ENCODE peak calls at places on chromosomes 6 and 20, in eight cellular contexts. One of them, this sample, is unnamed. For H3K36me3, the result is how much of the 10 kb centered on the place peaks cover.

GRCh38 chr6:37602360-37602759 is 95.3 kb downstream of the MDGA1 start:
- DNase-seq in spleen: no peak
- DNase-seq in heart left ventricle: no peak
- DNase-seq in uterus: no peak
- DNase-seq in breast epithelium: no peak
- DNase-seq in ovary: no peak
- DNase-seq in vagina: no peak
- DNase-seq in HepG2: no peak
- DNase-seq in this sample: no peak

GRCh38 chr20:8721098-8721497 is 347.8 kb upstream of the PLCB4 start:
- DNase-seq in spleen: no peak
- DNase-seq in heart left ventricle: peak
- DNase-seq in uterus: no peak
- DNase-seq in breast epithelium: peak
- DNase-seq in ovary: no peak
- DNase-seq in vagina: no peak
- DNase-seq in HepG2: peak
- DNase-seq in this sample: peak

GRCh38 chr20:21498646-21499045 is 15.2 kb downstream of the NKX2-2 start:
- DNase-seq in spleen: no peak
- DNase-seq in heart left ventricle: no peak
- DNase-seq in uterus: no peak
- DNase-seq in breast epithelium: no peak
- DNase-seq in ovary: no peak
- DNase-seq in vagina: peak
- DNase-seq in HepG2: no peak
- DNase-seq in this sample: no peak

GRCh38 chr6:127999032-127999431 is 98.2 kb upstream of the THEMIS start:
- DNase-seq in spleen: no peak
- DNase-seq in heart left ventricle: no peak
- DNase-seq in uterus: no peak
- DNase-seq in breast epithelium: no peak
- DNase-seq in ovary: no peak
- DNase-seq in vagina: no peak
- DNase-seq in HepG2: no peak
- DNase-seq in this sample: no peak

GRCh38 chr6:91155129-91155528 is 568.3 kb upstream of the MAP3K7 start:
- DNase-seq in spleen: no peak
- DNase-seq in heart left ventricle: no peak
- DNase-seq in uterus: no peak
- DNase-seq in breast epithelium: no peak
- DNase-seq in ovary: no peak
- DNase-seq in vagina: no peak
- DNase-seq in HepG2: no peak
- DNase-seq in this sample: no peak

GRCh38 chr6:157089258-157089657 is 234.1 kb downstream of the TMEM242 start:
- DNase-seq in spleen: no peak
- DNase-seq in heart left ventricle: no peak
- DNase-seq in uterus: no peak
- DNase-seq in breast epithelium: no peak
- DNase-seq in ovary: no peak
- DNase-seq in vagina: no peak
- DNase-seq in HepG2: peak
- DNase-seq in this sample: no peak

GRCh38 chr6:18209539-18210197 is 54.4 kb downstream of the KDM1B start:
- DNase-seq in spleen: no peak
- DNase-seq in heart left ventricle: no peak
- DNase-seq in uterus: no peak
- DNase-seq in breast epithelium: no peak
- DNase-seq in ovary: no peak
- DNase-seq in vagina: no peak
- DNase-seq in HepG2: peak
- DNase-seq in this sample: no peak

GRCh38 chr20:53050338-53050737 is 78.2 kb downstream of the TSHZ2 start:
- DNase-seq in spleen: no peak
- DNase-seq in heart left ventricle: no peak
- DNase-seq in uterus: no peak
- DNase-seq in breast epithelium: no peak
- DNase-seq in ovary: no peak
- DNase-seq in vagina: no peak
- DNase-seq in HepG2: no peak
- DNase-seq in this sample: no peak

GRCh38 chr20:63552481-63553249 is 1.3 kb upstream of the FNDC11 start:
- DNase-seq in spleen: no peak
- DNase-seq in heart left ventricle: no peak
- DNase-seq in uterus: no peak
- DNase-seq in breast epithelium: no peak
- DNase-seq in ovary: no peak
- DNase-seq in vagina: no peak
- DNase-seq in HepG2: no peak
- DNase-seq in this sample: no peak

DNA sequence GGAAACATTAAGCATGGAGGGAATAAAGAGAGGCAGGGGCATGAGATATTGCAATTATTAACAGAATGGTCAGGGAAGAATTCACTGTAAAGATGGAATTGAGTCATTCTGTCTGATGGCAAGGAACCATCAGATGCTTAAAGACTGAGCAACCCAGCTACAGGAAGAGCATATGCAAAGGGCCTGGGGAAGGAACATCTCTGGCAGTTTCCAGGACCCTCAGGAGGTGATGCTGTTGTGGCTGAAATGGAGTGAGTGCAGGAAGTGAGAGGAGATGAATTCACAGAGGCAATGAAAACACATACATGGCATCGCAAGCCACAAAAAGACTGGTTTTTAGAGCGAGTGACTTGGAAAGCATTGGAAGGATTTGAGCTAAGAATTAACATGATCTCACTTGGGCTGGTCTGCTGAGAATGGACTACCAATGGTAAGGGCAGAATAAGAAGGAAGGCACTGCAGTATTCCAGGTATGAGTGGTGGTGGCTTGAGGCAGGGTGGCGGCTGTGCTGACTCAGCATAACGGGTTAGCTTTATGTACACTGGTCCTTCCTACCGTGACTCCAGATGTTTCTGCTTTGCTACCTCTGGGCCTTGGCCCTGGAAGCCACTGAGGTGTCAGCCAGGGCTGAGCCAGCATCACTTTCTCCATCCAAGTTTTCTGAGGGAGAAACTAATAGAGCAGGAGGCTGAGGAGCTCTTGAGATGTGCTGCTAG is 13.1 kb upstream of the BTN3A3 start:
- DNase-seq in spleen: no peak
- DNase-seq in heart left ventricle: no peak
- DNase-seq in uterus: no peak
- DNase-seq in breast epithelium: no peak
- DNase-seq in ovary: no peak
- DNase-seq in vagina: no peak
- DNase-seq in HepG2: no peak
- DNase-seq in this sample: no peak
- H3K36me3 ChIP-seq in spleen: half or more
- H3K36me3 ChIP-seq in heart left ventricle: under half
- H3K36me3 ChIP-seq in uterus: under half
- H3K36me3 ChIP-seq in breast epithelium: under half
- H3K36me3 ChIP-seq in ovary: under half
- H3K36me3 ChIP-seq in vagina: under half
- H3K36me3 ChIP-seq in HepG2: under half
- H3K36me3 ChIP-seq in this sample: under half

GRCh38 chr6:20584100-20584731 is 50.0 kb downstream of the CDKAL1 start:
- DNase-seq in spleen: no peak
- DNase-seq in heart left ventricle: no peak
- DNase-seq in uterus: no peak
- DNase-seq in breast epithelium: no peak
- DNase-seq in ovary: no peak
- DNase-seq in vagina: no peak
- DNase-seq in HepG2: no peak
- DNase-seq in this sample: no peak
- TF ChIP-seq POLR2A in spleen: no peak
- TF ChIP-seq POLR2A in heart left ventricle: no peak
- TF ChIP-seq POLR2A in uterus: no peak
- TF ChIP-seq POLR2A in breast epithelium: no peak
- TF ChIP-seq POLR2A in ovary: no peak
- TF ChIP-seq POLR2A in vagina: no peak
- TF ChIP-seq POLR2A in HepG2: no peak
- TF ChIP-seq POLR2A in this sample: no peak

GRCh38 chr20:11922561-11922960 is 4.9 kb downstream of the BTBD3 start:
- DNase-seq in spleen: no peak
- DNase-seq in heart left ventricle: no peak
- DNase-seq in uterus: no peak
- DNase-seq in breast epithelium: peak
- DNase-seq in ovary: no peak
- DNase-seq in vagina: no peak
- DNase-seq in HepG2: no peak
- DNase-seq in this sample: no peak

GRCh38 chr20:11920083-11920482 is 2.4 kb downstream of the BTBD3 start:
- DNase-seq in spleen: no peak
- DNase-seq in heart left ventricle: no peak
- DNase-seq in uterus: no peak
- DNase-seq in breast epithelium: no peak
- DNase-seq in ovary: no peak
- DNase-seq in vagina: no peak
- DNase-seq in HepG2: no peak
- DNase-seq in this sample: no peak

GRCh38 chr20:11926599-11926998 is 8.9 kb downstream of the BTBD3 start:
- DNase-seq in spleen: no peak
- DNase-seq in heart left ventricle: no peak
- DNase-seq in uterus: no peak
- DNase-seq in breast epithelium: no peak
- DNase-seq in ovary: no peak
- DNase-seq in vagina: no peak
- DNase-seq in HepG2: no peak
- DNase-seq in this sample: no peak

GRCh38 chr20:11921326-11921725 is 3.6 kb downstream of the BTBD3 start:
- DNase-seq in spleen: no peak
- DNase-seq in heart left ventricle: no peak
- DNase-seq in uterus: no peak
- DNase-seq in breast epithelium: no peak
- DNase-seq in ovary: no peak
- DNase-seq in vagina: no peak
- DNase-seq in HepG2: no peak
- DNase-seq in this sample: no peak

DNA sequence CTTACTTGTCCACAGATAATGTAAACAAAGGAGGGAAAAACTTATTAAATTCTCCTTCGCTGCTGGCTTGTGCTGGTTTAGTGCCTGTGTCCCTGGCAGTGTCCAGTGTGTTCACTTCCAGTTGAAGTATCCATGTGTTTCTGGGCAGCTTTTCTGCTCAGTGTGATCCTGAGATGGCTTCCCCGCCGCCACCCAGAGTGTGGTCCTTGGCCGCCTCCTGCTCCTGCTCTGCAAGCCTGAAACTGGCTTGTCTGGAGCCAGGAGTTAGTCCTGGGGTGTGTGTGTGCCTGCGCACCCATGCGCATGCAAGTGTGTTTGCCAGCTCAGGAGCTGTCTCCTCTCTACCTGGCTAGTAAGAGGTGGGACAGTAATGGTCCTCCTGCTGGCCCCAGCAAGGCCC is 7.2 kb downstream of the BTBD3 start:
- DNase-seq in spleen: no peak
- DNase-seq in heart left ventricle: no peak
- DNase-seq in uterus: no peak
- DNase-seq in breast epithelium: no peak
- DNase-seq in ovary: no peak
- DNase-seq in vagina: no peak
- DNase-seq in HepG2: no peak
- DNase-seq in this sample: no peak
- H3K36me3 ChIP-seq in spleen: under half
- H3K36me3 ChIP-seq in heart left ventricle: under half
- H3K36me3 ChIP-seq in uterus: under half
- H3K36me3 ChIP-seq in breast epithelium: under half
- H3K36me3 ChIP-seq in ovary: under half
- H3K36me3 ChIP-seq in vagina: under half
- H3K36me3 ChIP-seq in HepG2: under half
- H3K36me3 ChIP-seq in this sample: under half

GRCh38 chr6:105992315-105992961 is 93.7 kb upstream of the PRDM1 start:
- DNase-seq in spleen: peak
- DNase-seq in heart left ventricle: peak
- DNase-seq in uterus: peak
- DNase-seq in breast epithelium: peak
- DNase-seq in ovary: peak
- DNase-seq in vagina: no peak
- DNase-seq in HepG2: peak
- DNase-seq in this sample: peak
- TF ChIP-seq POLR2A in spleen: no peak
- TF ChIP-seq POLR2A in heart left ventricle: no peak
- TF ChIP-seq POLR2A in uterus: peak
- TF ChIP-seq POLR2A in breast epithelium: no peak
- TF ChIP-seq POLR2A in ovary: peak
- TF ChIP-seq POLR2A in vagina: no peak
- TF ChIP-seq POLR2A in HepG2: no peak
- TF ChIP-seq POLR2A in this sample: no peak

DNA sequence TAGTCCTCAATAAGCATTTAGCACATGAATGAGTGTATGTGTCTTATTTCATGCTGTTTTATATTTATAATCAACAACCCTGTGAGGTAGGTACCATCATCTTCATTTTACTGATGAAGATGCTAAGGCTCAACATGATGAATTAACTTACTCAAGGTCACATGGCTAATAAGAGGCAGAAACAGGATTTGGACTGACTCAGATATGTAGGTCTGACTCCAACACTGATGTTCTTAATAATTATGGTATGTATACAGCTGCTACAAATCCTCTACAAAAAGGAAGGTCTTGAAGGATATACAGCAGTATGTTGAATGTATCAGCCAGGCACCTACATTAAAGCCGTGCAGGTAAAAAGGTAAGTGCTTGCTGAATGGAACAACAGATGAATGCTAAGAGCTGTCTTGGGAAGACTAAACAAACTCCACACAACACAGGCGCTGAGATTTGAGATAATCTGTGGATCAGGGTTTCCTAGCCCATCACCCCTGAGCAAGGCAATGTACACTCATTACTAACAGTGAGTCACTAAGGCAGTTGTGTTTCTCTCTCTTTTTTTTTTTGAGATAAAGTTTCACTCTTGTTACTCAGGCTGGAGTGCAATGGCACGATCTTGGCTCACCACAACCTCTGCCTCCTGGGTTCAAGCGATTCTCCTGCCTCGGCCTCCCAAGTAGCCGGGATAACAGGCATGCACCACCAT is 31.9 kb downstream of the TTI1 start:
- DNase-seq in spleen: no peak
- DNase-seq in heart left ventricle: no peak
- DNase-seq in uterus: no peak
- DNase-seq in breast epithelium: no peak
- DNase-seq in ovary: no peak
- DNase-seq in vagina: no peak
- DNase-seq in HepG2: no peak
- DNase-seq in this sample: no peak
- H3K36me3 ChIP-seq in spleen: half or more
- H3K36me3 ChIP-seq in heart left ventricle: under half
- H3K36me3 ChIP-seq in uterus: under half
- H3K36me3 ChIP-seq in breast epithelium: under half
- H3K36me3 ChIP-seq in ovary: under half
- H3K36me3 ChIP-seq in vagina: under half
- H3K36me3 ChIP-seq in HepG2: half or more
- H3K36me3 ChIP-seq in this sample: under half

This sample was measured in testis.